ENCODE peak calls at places on chromosomes 13 and 19, in six cellular contexts. B is A549, Z is SK-N-SH, N is K562, Y is GM12878, I is HepG2. T is an unnamed sample.

GRCh38 chr19:49739933-49740332 is 23.2 kb downstream of the TSKS start:
- DNase-seq in Y (no peak), I (no peak), B (no peak), N (no peak), Z (no peak), T (no peak)

GRCh38 chr19:13846533-13847032 is 30.4 kb upstream of the NANOS3 start:
- DNase-seq in N (peak), I (peak), B (peak), Y (peak), Z (peak), T (no peak)

GRCh38 chr13:30257433-30258099 is 49.8 kb downstream of the KATNAL1 start:
- DNase-seq in Z (peak), N (no peak), B (no peak), Y (no peak), I (no peak), T (no peak)

GRCh38 chr19:10104665-10105221 is 1.4 kb upstream of the PPAN start:
- DNase-seq in Z (no peak), B (no peak), I (no peak), Y (peak), N (peak), T (no peak)

GRCh38 chr13:107767119-107767518 is 448.2 kb downstream of the LIG4 start:
- DNase-seq in B (no peak), Z (peak), N (no peak), I (no peak), Y (no peak), T (no peak)

GRCh38 chr13:30113531-30113930 is 193.8 kb downstream of the KATNAL1 start:
- DNase-seq in Y (no peak), B (no peak), N (peak), Z (no peak), I (no peak), T (no peak)

GRCh38 chr19:18915639-18916038 is 3.5 kb downstream of the COPE start:
- DNase-seq in N (no peak), B (no peak), I (peak), Y (no peak), Z (peak), T (no peak)

GRCh38 chr19:54918499-54918898 is 12.6 kb downstream of the NCR1 start:
- DNase-seq in Z (no peak), B (no peak), N (no peak), Y (no peak), I (no peak), T (no peak)

GRCh38 chr19:48997972-48998371 is 4.3 kb downstream of the RUVBL2 start:
- DNase-seq in Y (no peak), B (peak), I (peak), Z (peak), N (peak), T (no peak)

GRCh38 chr13:25630327-25630726 is 258.6 kb downstream of the ATP8A2 start:
- DNase-seq in I (no peak), N (no peak), B (no peak), Z (no peak), Y (no peak), T (no peak)

GRCh38 chr13:107835339-107836018 is 379.9 kb downstream of the LIG4 start:
- DNase-seq in Z (no peak), I (no peak), B (no peak), Y (no peak), N (no peak), T (no peak)

GRCh38 chr19:16889429-16889882 is 657 bp downstream of the F2RL3 start:
- DNase-seq in I (no peak), Z (peak), Y (no peak), N (peak), B (no peak), T (no peak)

GRCh38 chr19:21474671-21475181 is 30.7 kb upstream of the ZNF429 start:
- DNase-seq in B (no peak), N (no peak), I (no peak), Z (peak), Y (no peak), T (no peak)

GRCh38 chr13:64505511-64505910 is 2724.6 kb downstream of the PCDH9 start:
- DNase-seq in B (no peak), Y (no peak), N (no peak), Z (no peak), I (no peak), T (no peak)

GRCh38 chr13:25806304-25806974 is 245.4 kb downstream of the SHISA2 start:
- DNase-seq in Y (peak), I (no peak), B (no peak), Z (no peak), N (no peak), T (no peak)

GRCh38 chr19:39430675-39431593 is 4.8 kb downstream of the RPS16 start:
- DNase-seq in Y (no peak), I (peak), N (peak), B (peak), Z (no peak), T (peak)

GRCh38 chr13:100608906-100609305 is 20.3 kb upstream of the GGACT start:
- DNase-seq in Y (peak), N (peak), I (no peak), B (no peak), Z (no peak), T (no peak)

GRCh38 chr13:47678201-47678963 is 322.7 kb downstream of the SUCLA2 start:
- DNase-seq in Z (no peak), Y (no peak), N (no peak), I (no peak), B (no peak), T (no peak)

GRCh38 chr13:76656056-76656455 is 230.1 kb downstream of the KCTD12 start:
- DNase-seq in Y (no peak), I (no peak), B (no peak), N (no peak), Z (no peak), T (no peak)

GRCh38 chr19:45070861-45071544 is 5.3 kb downstream of the ZNF296 start:
- DNase-seq in N (no peak), Y (no peak), Z (peak), I (no peak), B (no peak), T (no peak)

GRCh38 chr19:28242317-28242927 is 970.5 kb downstream of the UQCRFS1 start:
- DNase-seq in B (peak), Z (peak), Y (no peak), I (no peak), N (peak), T (peak)

GRCh38 chr13:73129023-73129422 is 70.2 kb downstream of the KLF5 start:
- DNase-seq in N (no peak), I (no peak), Y (no peak), Z (no peak), B (no peak), T (no peak)

DNA sequence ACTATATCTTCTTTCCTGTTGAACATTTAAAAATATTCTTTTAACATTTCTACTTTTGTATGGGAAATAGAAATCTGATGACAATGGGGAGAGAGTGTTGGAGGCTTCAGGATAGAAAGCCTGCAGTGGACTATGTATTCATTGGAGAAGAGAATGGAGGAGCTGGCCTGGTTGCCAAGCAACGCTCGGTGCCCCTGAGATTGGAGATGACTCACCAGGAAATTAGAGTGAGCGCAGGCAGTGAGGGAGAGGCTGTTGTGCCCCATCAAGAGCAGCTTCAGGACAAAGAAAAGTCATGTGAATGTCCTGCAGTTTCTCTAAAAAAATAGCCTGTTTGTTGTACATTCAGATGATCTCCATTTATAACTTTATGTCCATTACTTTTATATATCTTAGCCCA is 48.7 kb upstream of the ZNF835 start:
- DNase-seq in B (no peak), Z (peak), Y (no peak), I (peak), N (no peak), T (no peak)
- TF ChIP-seq CHD2 in B (no peak), Z (no peak), Y (no peak), I (no peak), N (no peak), T (no peak)

DNA sequence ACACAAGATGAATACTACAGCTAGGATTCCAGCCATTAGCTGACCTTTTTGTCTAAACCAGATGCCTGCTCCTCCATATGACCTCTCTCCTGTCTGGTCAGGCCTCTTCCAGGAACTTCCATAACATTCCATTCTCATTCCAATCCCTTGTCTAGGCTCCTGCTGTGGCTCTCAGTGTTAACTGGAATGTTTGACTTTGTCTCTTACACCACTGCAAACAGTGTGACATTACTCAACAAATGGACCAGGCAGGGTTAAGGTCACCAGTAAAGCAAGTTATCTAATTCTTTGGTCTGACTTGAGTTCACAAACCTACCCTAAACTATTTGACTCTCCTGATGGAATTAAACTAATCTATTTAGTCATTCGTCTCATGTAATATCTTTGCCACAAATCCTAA is 2.1 kb upstream of the GPC6 start:
- DNase-seq in Z (no peak), B (no peak), Y (no peak), N (no peak), I (peak), T (no peak)
- TF ChIP-seq RAD21 in Z (no peak), B (no peak), Y (no peak), N (no peak), I (no peak), T (no peak)

GRCh38 chr13:24178847-24179845 is 18.6 kb downstream of the SPATA13 start:
- DNase-seq in N (no peak), Y (no peak), Z (no peak), B (no peak), I (no peak), T (no peak)
- TF ChIP-seq CHD2 in N (no peak), Y (no peak), Z (no peak), B (no peak), I (no peak), T (no peak)

GRCh38 chr13:98510156-98510509 is 66.8 kb downstream of the STK24 start:
- DNase-seq in N (no peak), Z (no peak), Y (no peak), B (no peak), I (no peak), T (no peak)

GRCh38 chr13:98511435-98511834 is 65.5 kb downstream of the STK24 start:
- DNase-seq in Z (no peak), Y (no peak), I (no peak), N (no peak), B (no peak), T (no peak)

GRCh38 chr13:98513837-98514236 is 63.1 kb downstream of the STK24 start:
- DNase-seq in Z (no peak), B (no peak), I (no peak), N (no peak), Y (no peak), T (no peak)

GRCh38 chr13:98514268-98514667 is 62.6 kb downstream of the STK24 start:
- DNase-seq in Y (no peak), Z (no peak), N (no peak), I (no peak), B (no peak), T (no peak)

DNA sequence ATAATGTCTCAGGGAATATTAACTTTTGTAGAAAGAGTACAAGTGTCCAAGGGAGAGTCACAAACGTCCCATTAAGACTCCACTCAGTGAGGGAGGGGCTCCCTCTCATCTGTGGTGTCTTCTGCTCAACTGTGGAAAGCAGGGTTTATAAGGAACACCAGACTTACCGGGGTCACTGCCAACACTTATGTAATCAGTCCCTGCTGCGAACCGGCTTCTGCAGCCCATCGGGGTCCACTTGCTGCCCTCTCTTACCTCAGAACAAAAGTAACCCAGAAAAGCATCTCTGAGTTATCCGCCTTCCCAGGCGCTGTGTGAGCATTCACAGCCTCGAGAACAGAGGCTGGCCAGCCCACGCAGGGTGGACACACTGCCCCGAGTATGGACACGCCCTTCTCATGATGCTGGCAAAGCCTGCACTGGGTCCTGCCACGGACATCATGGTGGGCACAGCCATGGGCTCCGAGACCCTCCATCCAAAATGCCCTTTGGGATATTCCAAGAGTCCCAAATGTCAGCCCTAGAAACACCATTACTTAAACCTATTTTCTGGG is 64.1 kb downstream of the STK24 start:
- DNase-seq in N (no peak), Y (no peak), Z (no peak), B (no peak), I (no peak), T (no peak)
- TF ChIP-seq RAD21 in N (no peak), Y (no peak), Z (no peak), B (no peak), I (no peak), T (no peak)